ENCODE peak calls at places on chromosomes 12 and 14, in ten cellular contexts. One of them, this sample, is unnamed.

GRCh38 chr12:132162508-132163031 is 18.3 kb downstream of the NOC4L start:
- DNase-seq in lower lobe of right lung: peak
- DNase-seq in WTC11: no peak
- DNase-seq in hippocampal formation: peak
- DNase-seq in pancreas: no peak
- DNase-seq in activated CD4-positive, alpha-beta T cell treated with anti-CD3 and anti-CD28 coated beads, Interleukin-2, amount 50 U/mL, for 1 hour: no peak
- DNase-seq in H9: no peak
- DNase-seq in CD4-positive, alpha-beta T cell: no peak
- DNase-seq in Karpas-422: no peak
- DNase-seq in endothelial cell of umbilical vein: no peak
- DNase-seq in this sample: no peak

GRCh38 chr12:13594731-13595514 is 386.5 kb downstream of the GRIN2B start:
- DNase-seq in activated CD4-positive, alpha-beta T cell treated with anti-CD3 and anti-CD28 coated beads, Interleukin-2, amount 50 U/mL, for 1 hour: no peak
- DNase-seq in pancreas: no peak
- DNase-seq in WTC11: no peak
- DNase-seq in lower lobe of right lung: no peak
- DNase-seq in endothelial cell of umbilical vein: no peak
- DNase-seq in Karpas-422: no peak
- DNase-seq in hippocampal formation: no peak
- DNase-seq in H9: no peak
- DNase-seq in CD4-positive, alpha-beta T cell: no peak
- DNase-seq in this sample: no peak

GRCh38 chr14:83463500-83464098 is 1929.9 kb upstream of the SEL1L start:
- DNase-seq in H9: peak
- DNase-seq in lower lobe of right lung: no peak
- DNase-seq in CD4-positive, alpha-beta T cell: no peak
- DNase-seq in hippocampal formation: peak
- DNase-seq in WTC11: peak
- DNase-seq in activated CD4-positive, alpha-beta T cell treated with anti-CD3 and anti-CD28 coated beads, Interleukin-2, amount 50 U/mL, for 1 hour: no peak
- DNase-seq in endothelial cell of umbilical vein: peak
- DNase-seq in Karpas-422: peak
- DNase-seq in pancreas: peak
- DNase-seq in this sample: no peak

GRCh38 chr14:70887207-70888150 is 19.8 kb upstream of the PCNX1 start:
- DNase-seq in hippocampal formation: no peak
- DNase-seq in CD4-positive, alpha-beta T cell: no peak
- DNase-seq in endothelial cell of umbilical vein: no peak
- DNase-seq in lower lobe of right lung: no peak
- DNase-seq in Karpas-422: no peak
- DNase-seq in pancreas: no peak
- DNase-seq in H9: no peak
- DNase-seq in WTC11: no peak
- DNase-seq in activated CD4-positive, alpha-beta T cell treated with anti-CD3 and anti-CD28 coated beads, Interleukin-2, amount 50 U/mL, for 1 hour: no peak
- DNase-seq in this sample: no peak

GRCh38 chr14:28308727-28309126 is 457.9 kb upstream of the FOXG1 start:
- DNase-seq in CD4-positive, alpha-beta T cell: no peak
- DNase-seq in Karpas-422: no peak
- DNase-seq in activated CD4-positive, alpha-beta T cell treated with anti-CD3 and anti-CD28 coated beads, Interleukin-2, amount 50 U/mL, for 1 hour: no peak
- DNase-seq in hippocampal formation: no peak
- DNase-seq in H9: no peak
- DNase-seq in pancreas: no peak
- DNase-seq in endothelial cell of umbilical vein: peak
- DNase-seq in WTC11: no peak
- DNase-seq in lower lobe of right lung: no peak
- DNase-seq in this sample: no peak

GRCh38 chr14:95413289-95414215 is 93.8 kb upstream of the CLMN start:
- DNase-seq in hippocampal formation: no peak
- DNase-seq in activated CD4-positive, alpha-beta T cell treated with anti-CD3 and anti-CD28 coated beads, Interleukin-2, amount 50 U/mL, for 1 hour: no peak
- DNase-seq in Karpas-422: no peak
- DNase-seq in CD4-positive, alpha-beta T cell: no peak
- DNase-seq in endothelial cell of umbilical vein: no peak
- DNase-seq in H9: no peak
- DNase-seq in WTC11: no peak
- DNase-seq in pancreas: no peak
- DNase-seq in lower lobe of right lung: no peak
- DNase-seq in this sample: no peak

GRCh38 chr12:65532744-65533143 is 254.3 kb downstream of the MSRB3 start:
- DNase-seq in hippocampal formation: no peak
- DNase-seq in endothelial cell of umbilical vein: peak
- DNase-seq in lower lobe of right lung: no peak
- DNase-seq in H9: no peak
- DNase-seq in pancreas: no peak
- DNase-seq in activated CD4-positive, alpha-beta T cell treated with anti-CD3 and anti-CD28 coated beads, Interleukin-2, amount 50 U/mL, for 1 hour: no peak
- DNase-seq in WTC11: no peak
- DNase-seq in Karpas-422: no peak
- DNase-seq in CD4-positive, alpha-beta T cell: no peak
- DNase-seq in this sample: no peak

GRCh38 chr14:74860899-74861733 is 14.8 kb downstream of the PROX2 start:
- DNase-seq in lower lobe of right lung: peak
- DNase-seq in endothelial cell of umbilical vein: peak
- DNase-seq in H9: peak
- DNase-seq in pancreas: peak
- DNase-seq in Karpas-422: peak
- DNase-seq in WTC11: peak
- DNase-seq in activated CD4-positive, alpha-beta T cell treated with anti-CD3 and anti-CD28 coated beads, Interleukin-2, amount 50 U/mL, for 1 hour: peak
- DNase-seq in hippocampal formation: peak
- DNase-seq in CD4-positive, alpha-beta T cell: peak
- DNase-seq in this sample: peak

GRCh38 chr12:40152783-40153383 is 47.0 kb upstream of the SLC2A13 start:
- DNase-seq in H9: no peak
- DNase-seq in endothelial cell of umbilical vein: peak
- DNase-seq in lower lobe of right lung: peak
- DNase-seq in Karpas-422: peak
- DNase-seq in WTC11: peak
- DNase-seq in CD4-positive, alpha-beta T cell: peak
- DNase-seq in hippocampal formation: peak
- DNase-seq in pancreas: peak
- DNase-seq in activated CD4-positive, alpha-beta T cell treated with anti-CD3 and anti-CD28 coated beads, Interleukin-2, amount 50 U/mL, for 1 hour: peak
- DNase-seq in this sample: no peak

GRCh38 chr12:752673-753400 is 458 bp downstream of the WNK1 start:
- DNase-seq in hippocampal formation: peak
- DNase-seq in H9: peak
- DNase-seq in Karpas-422: peak
- DNase-seq in endothelial cell of umbilical vein: peak
- DNase-seq in WTC11: peak
- DNase-seq in pancreas: peak
- DNase-seq in lower lobe of right lung: peak
- DNase-seq in activated CD4-positive, alpha-beta T cell treated with anti-CD3 and anti-CD28 coated beads, Interleukin-2, amount 50 U/mL, for 1 hour: peak
- DNase-seq in CD4-positive, alpha-beta T cell: peak
- DNase-seq in this sample: peak

GRCh38 chr12:52121848-52122838 is 42.6 kb downstream of the SMIM41 start:
- DNase-seq in WTC11: peak
- DNase-seq in hippocampal formation: peak
- DNase-seq in endothelial cell of umbilical vein: peak
- DNase-seq in lower lobe of right lung: peak
- DNase-seq in activated CD4-positive, alpha-beta T cell treated with anti-CD3 and anti-CD28 coated beads, Interleukin-2, amount 50 U/mL, for 1 hour: peak
- DNase-seq in H9: peak
- DNase-seq in pancreas: peak
- DNase-seq in CD4-positive, alpha-beta T cell: peak
- DNase-seq in Karpas-422: peak
- DNase-seq in this sample: peak

GRCh38 chr12:103269962-103270361 is 225.8 kb downstream of the C12orf42 start:
- DNase-seq in lower lobe of right lung: no peak
- DNase-seq in pancreas: no peak
- DNase-seq in endothelial cell of umbilical vein: no peak
- DNase-seq in H9: no peak
- DNase-seq in hippocampal formation: no peak
- DNase-seq in activated CD4-positive, alpha-beta T cell treated with anti-CD3 and anti-CD28 coated beads, Interleukin-2, amount 50 U/mL, for 1 hour: no peak
- DNase-seq in WTC11: no peak
- DNase-seq in CD4-positive, alpha-beta T cell: no peak
- DNase-seq in Karpas-422: no peak
- DNase-seq in this sample: no peak

GRCh38 chr12:67425394-67425793 is 156.2 kb downstream of the CAND1 start:
- DNase-seq in pancreas: no peak
- DNase-seq in Karpas-422: no peak
- DNase-seq in hippocampal formation: no peak
- DNase-seq in CD4-positive, alpha-beta T cell: no peak
- DNase-seq in lower lobe of right lung: no peak
- DNase-seq in activated CD4-positive, alpha-beta T cell treated with anti-CD3 and anti-CD28 coated beads, Interleukin-2, amount 50 U/mL, for 1 hour: no peak
- DNase-seq in H9: no peak
- DNase-seq in WTC11: no peak
- DNase-seq in endothelial cell of umbilical vein: no peak
- DNase-seq in this sample: no peak

GRCh38 chr14:85471744-85472143 is 58.2 kb upstream of the FLRT2 start:
- DNase-seq in WTC11: no peak
- DNase-seq in CD4-positive, alpha-beta T cell: no peak
- DNase-seq in H9: no peak
- DNase-seq in activated CD4-positive, alpha-beta T cell treated with anti-CD3 and anti-CD28 coated beads, Interleukin-2, amount 50 U/mL, for 1 hour: no peak
- DNase-seq in hippocampal formation: no peak
- DNase-seq in pancreas: peak
- DNase-seq in lower lobe of right lung: no peak
- DNase-seq in Karpas-422: no peak
- DNase-seq in endothelial cell of umbilical vein: peak
- DNase-seq in this sample: no peak

GRCh38 chr12:49160415-49160814 is 28.5 kb downstream of the TUBA1A start:
- DNase-seq in lower lobe of right lung: no peak
- DNase-seq in WTC11: no peak
- DNase-seq in CD4-positive, alpha-beta T cell: no peak
- DNase-seq in endothelial cell of umbilical vein: no peak
- DNase-seq in H9: no peak
- DNase-seq in activated CD4-positive, alpha-beta T cell treated with anti-CD3 and anti-CD28 coated beads, Interleukin-2, amount 50 U/mL, for 1 hour: no peak
- DNase-seq in Karpas-422: peak
- DNase-seq in hippocampal formation: no peak
- DNase-seq in pancreas: no peak
- DNase-seq in this sample: no peak

GRCh38 chr14:65230287-65230728 is 128.0 kb upstream of the MAX start:
- DNase-seq in H9: no peak
- DNase-seq in Karpas-422: no peak
- DNase-seq in activated CD4-positive, alpha-beta T cell treated with anti-CD3 and anti-CD28 coated beads, Interleukin-2, amount 50 U/mL, for 1 hour: no peak
- DNase-seq in CD4-positive, alpha-beta T cell: no peak
- DNase-seq in pancreas: peak
- DNase-seq in WTC11: no peak
- DNase-seq in endothelial cell of umbilical vein: peak
- DNase-seq in lower lobe of right lung: peak
- DNase-seq in hippocampal formation: peak
- DNase-seq in this sample: peak

GRCh38 chr14:99879401-99880295 is 86.4 kb downstream of the EML1 start:
- DNase-seq in Karpas-422: no peak
- DNase-seq in hippocampal formation: no peak
- DNase-seq in endothelial cell of umbilical vein: no peak
- DNase-seq in H9: no peak
- DNase-seq in pancreas: no peak
- DNase-seq in lower lobe of right lung: no peak
- DNase-seq in WTC11: no peak
- DNase-seq in CD4-positive, alpha-beta T cell: no peak
- DNase-seq in activated CD4-positive, alpha-beta T cell treated with anti-CD3 and anti-CD28 coated beads, Interleukin-2, amount 50 U/mL, for 1 hour: no peak
- DNase-seq in this sample: no peak

GRCh38 chr12:133106253-133106652 is 23.8 kb downstream of the ZNF891 start:
- DNase-seq in lower lobe of right lung: no peak
- DNase-seq in H9: no peak
- DNase-seq in Karpas-422: no peak
- DNase-seq in endothelial cell of umbilical vein: peak
- DNase-seq in CD4-positive, alpha-beta T cell: no peak
- DNase-seq in WTC11: no peak
- DNase-seq in pancreas: no peak
- DNase-seq in hippocampal formation: no peak
- DNase-seq in activated CD4-positive, alpha-beta T cell treated with anti-CD3 and anti-CD28 coated beads, Interleukin-2, amount 50 U/mL, for 1 hour: no peak
- DNase-seq in this sample: no peak

GRCh38 chr14:43894534-43894933 is 612.5 kb downstream of the FSCB start:
- DNase-seq in activated CD4-positive, alpha-beta T cell treated with anti-CD3 and anti-CD28 coated beads, Interleukin-2, amount 50 U/mL, for 1 hour: no peak
- DNase-seq in CD4-positive, alpha-beta T cell: no peak
- DNase-seq in pancreas: no peak
- DNase-seq in H9: no peak
- DNase-seq in hippocampal formation: no peak
- DNase-seq in WTC11: no peak
- DNase-seq in Karpas-422: peak
- DNase-seq in lower lobe of right lung: no peak
- DNase-seq in endothelial cell of umbilical vein: no peak
- DNase-seq in this sample: no peak

GRCh38 chr14:57747036-57747435 is 118.9 kb downstream of the SLC35F4 start:
- DNase-seq in CD4-positive, alpha-beta T cell: no peak
- DNase-seq in H9: no peak
- DNase-seq in WTC11: no peak
- DNase-seq in Karpas-422: no peak
- DNase-seq in hippocampal formation: no peak
- DNase-seq in activated CD4-positive, alpha-beta T cell treated with anti-CD3 and anti-CD28 coated beads, Interleukin-2, amount 50 U/mL, for 1 hour: no peak
- DNase-seq in pancreas: peak
- DNase-seq in endothelial cell of umbilical vein: peak
- DNase-seq in lower lobe of right lung: peak
- DNase-seq in this sample: no peak

GRCh38 chr14:60093088-60093487 is 1.4 kb downstream of the PCNX4 start:
- DNase-seq in CD4-positive, alpha-beta T cell: no peak
- DNase-seq in endothelial cell of umbilical vein: no peak
- DNase-seq in lower lobe of right lung: no peak
- DNase-seq in Karpas-422: peak
- DNase-seq in pancreas: no peak
- DNase-seq in hippocampal formation: no peak
- DNase-seq in WTC11: no peak
- DNase-seq in activated CD4-positive, alpha-beta T cell treated with anti-CD3 and anti-CD28 coated beads, Interleukin-2, amount 50 U/mL, for 1 hour: no peak
- DNase-seq in H9: no peak
- DNase-seq in this sample: no peak

GRCh38 chr14:104925941-104926609 is 1.4 kb downstream of the PLD4 start:
- DNase-seq in pancreas: no peak
- DNase-seq in WTC11: no peak
- DNase-seq in H9: no peak
- DNase-seq in endothelial cell of umbilical vein: no peak
- DNase-seq in hippocampal formation: no peak
- DNase-seq in lower lobe of right lung: peak
- DNase-seq in CD4-positive, alpha-beta T cell: no peak
- DNase-seq in activated CD4-positive, alpha-beta T cell treated with anti-CD3 and anti-CD28 coated beads, Interleukin-2, amount 50 U/mL, for 1 hour: no peak
- DNase-seq in Karpas-422: peak
- DNase-seq in this sample: no peak

GRCh38 chr12:49798934-49799333 is 29.3 kb downstream of the NCKAP5L start:
- DNase-seq in hippocampal formation: no peak
- DNase-seq in activated CD4-positive, alpha-beta T cell treated with anti-CD3 and anti-CD28 coated beads, Interleukin-2, amount 50 U/mL, for 1 hour: no peak
- DNase-seq in H9: no peak
- DNase-seq in Karpas-422: no peak
- DNase-seq in WTC11: no peak
- DNase-seq in CD4-positive, alpha-beta T cell: no peak
- DNase-seq in pancreas: no peak
- DNase-seq in endothelial cell of umbilical vein: no peak
- DNase-seq in lower lobe of right lung: no peak
- DNase-seq in this sample: no peak

GRCh38 chr12:90543841-90544240 is 411.1 kb downstream of the CCER1 start:
- DNase-seq in lower lobe of right lung: no peak
- DNase-seq in activated CD4-positive, alpha-beta T cell treated with anti-CD3 and anti-CD28 coated beads, Interleukin-2, amount 50 U/mL, for 1 hour: no peak
- DNase-seq in H9: no peak
- DNase-seq in hippocampal formation: no peak
- DNase-seq in endothelial cell of umbilical vein: peak
- DNase-seq in CD4-positive, alpha-beta T cell: no peak
- DNase-seq in Karpas-422: no peak
- DNase-seq in WTC11: no peak
- DNase-seq in pancreas: no peak
- DNase-seq in this sample: no peak

GRCh38 chr14:76236172-76237130 is 84.7 kb downstream of the GPATCH2L start:
- DNase-seq in Karpas-422: no peak
- DNase-seq in CD4-positive, alpha-beta T cell: no peak
- DNase-seq in pancreas: no peak
- DNase-seq in endothelial cell of umbilical vein: no peak
- DNase-seq in activated CD4-positive, alpha-beta T cell treated with anti-CD3 and anti-CD28 coated beads, Interleukin-2, amount 50 U/mL, for 1 hour: no peak
- DNase-seq in lower lobe of right lung: no peak
- DNase-seq in hippocampal formation: no peak
- DNase-seq in H9: no peak
- DNase-seq in WTC11: no peak
- DNase-seq in this sample: no peak

GRCh38 chr12:22729431-22729830 is 104.5 kb downstream of the ETNK1 start:
- DNase-seq in hippocampal formation: no peak
- DNase-seq in CD4-positive, alpha-beta T cell: no peak
- DNase-seq in endothelial cell of umbilical vein: no peak
- DNase-seq in H9: no peak
- DNase-seq in Karpas-422: no peak
- DNase-seq in pancreas: no peak
- DNase-seq in activated CD4-positive, alpha-beta T cell treated with anti-CD3 and anti-CD28 coated beads, Interleukin-2, amount 50 U/mL, for 1 hour: no peak
- DNase-seq in WTC11: no peak
- DNase-seq in lower lobe of right lung: no peak
- DNase-seq in this sample: no peak